ENCODE peak calls at places on chromosomes 16 and 17, in five cellular contexts. D is mesendoderm, W is body of pancreas, V is DND-41, B is left ventricle myocardium inferior. A is an unnamed sample.

GRCh38 chr17:50459081-50459676 is 9.5 kb downstream of the CHAD start:
- DNase-seq in V (no peak), B (no peak), W (no peak), D (no peak), A (no peak)

GRCh38 chr16:48531011-48531962 is 78.7 kb downstream of the N4BP1 start:
- DNase-seq in D (no peak), B (peak), W (no peak), V (peak), A (no peak)

GRCh38 chr17:83078378-83079339 is 750 bp upstream of the METRNL start:
- DNase-seq in B (no peak), D (no peak), W (peak), V (no peak), A (no peak)

GRCh38 chr16:3992297-3993051 is 112.0 kb upstream of the CREBBP start:
- DNase-seq in W (no peak), B (no peak), V (no peak), D (no peak), A (no peak)

GRCh38 chr17:43881758-43882505 is 25.4 kb downstream of the MPP2 start:
- DNase-seq in B (no peak), W (no peak), D (no peak), V (no peak), A (no peak)

GRCh38 chr17:49442051-49442450 is 27.4 kb upstream of the PHB1 start:
- DNase-seq in B (no peak), V (no peak), W (no peak), D (no peak), A (no peak)

GRCh38 chr17:49787932-49788442 is 494 bp upstream of the KAT7 start:
- DNase-seq in B (no peak), W (no peak), D (no peak), V (peak), A (no peak)

GRCh38 chr17:72890711-72891110 is 201.8 kb downstream of the SLC39A11 start:
- DNase-seq in D (no peak), B (no peak), V (no peak), W (no peak), A (no peak)

GRCh38 chr16:57475711-57476339 is 10.5 kb downstream of the DOK4 start:
- DNase-seq in W (no peak), D (peak), B (no peak), V (peak), A (peak)

GRCh38 chr16:6558133-6558532 is 774.5 kb upstream of the RBFOX1 start:
- DNase-seq in B (no peak), D (peak), W (no peak), V (no peak), A (no peak)

GRCh38 chr16:27374794-27375499 is 27.0 kb upstream of the IL21R start:
- DNase-seq in D (peak), V (peak), W (peak), B (peak), A (peak)

GRCh38 chr16:31223044-31223443 is 6.1 kb upstream of the PYDC1 start:
- DNase-seq in D (no peak), B (no peak), W (no peak), V (no peak), A (no peak)

GRCh38 chr17:43211123-43211479 is 574 bp upstream of the TMEM106A start:
- DNase-seq in V (no peak), W (no peak), B (no peak), D (no peak), A (no peak)

GRCh38 chr17:32861979-32862378 is 14.9 kb downstream of the MYO1D start:
- DNase-seq in D (no peak), B (no peak), W (no peak), V (no peak), A (no peak)

GRCh38 chr16:85999778-86000177 is 100.8 kb downstream of the IRF8 start:
- DNase-seq in W (no peak), V (no peak), B (no peak), D (no peak), A (no peak)

GRCh38 chr17:29590261-29590978 is 972 bp upstream of the GIT1 start:
- DNase-seq in V (no peak), W (peak), B (no peak), D (no peak), A (no peak)

GRCh38 chr17:12719948-12720347 is 54.3 kb downstream of the MYOCD start:
- DNase-seq in B (no peak), V (no peak), D (no peak), W (no peak), A (no peak)

GRCh38 chr16:67641779-67642708 is 2.9 kb upstream of the CARMIL2 start:
- DNase-seq in V (no peak), B (peak), D (no peak), W (peak), A (no peak)

GRCh38 chr17:82943339-82943738 is 103.5 kb upstream of the ZNF750 start:
- DNase-seq in W (peak), D (no peak), B (peak), V (no peak), A (no peak)

GRCh38 chr16:49644143-49644460 is 211.8 kb downstream of the ZNF423 start:
- DNase-seq in W (no peak), B (no peak), D (peak), V (no peak), A (no peak)

GRCh38 chr16:995087-995486 is 13.5 kb downstream of the SOX8 start:
- DNase-seq in V (peak), D (peak), W (no peak), B (no peak), A (no peak)

GRCh38 chr17:58289869-58290268 is 9.1 kb upstream of the MPO start:
- DNase-seq in W (no peak), B (no peak), V (no peak), D (no peak), A (no peak)

GRCh38 chr17:30398328-30399041 is 19.8 kb downstream of the CPD start:
- DNase-seq in W (no peak), B (no peak), V (no peak), D (no peak), A (no peak)

GRCh38 chr17:27674335-27674734 is 43.3 kb downstream of the LGALS9 start:
- DNase-seq in D (no peak), B (no peak), W (no peak), V (no peak), A (no peak)

GRCh38 chr17:81044764-81045589 is 10.0 kb downstream of the BAIAP2 start:
- DNase-seq in V (no peak), B (peak), D (no peak), W (peak), A (no peak)

GRCh38 chr16:86993426-86994110 is 323.6 kb downstream of the C16orf95 start:
- DNase-seq in W (no peak), D (no peak), V (no peak), B (no peak), A (no peak)

GRCh38 chr16:71916397-71916920 is 21.1 kb downstream of the IST1 start:
- DNase-seq in D (no peak), W (no peak), B (no peak), V (no peak), A (no peak)

GRCh38 chr17:68705331-68706166 is 104.4 kb upstream of the FAM20A start:
- DNase-seq in W (no peak), D (no peak), V (no peak), B (no peak), A (no peak)

GRCh38 chr16:72969812-72970211 is 78.1 kb downstream of the ZFHX3 start:
- DNase-seq in V (no peak), B (no peak), D (no peak), W (no peak), A (no peak)

DNA sequence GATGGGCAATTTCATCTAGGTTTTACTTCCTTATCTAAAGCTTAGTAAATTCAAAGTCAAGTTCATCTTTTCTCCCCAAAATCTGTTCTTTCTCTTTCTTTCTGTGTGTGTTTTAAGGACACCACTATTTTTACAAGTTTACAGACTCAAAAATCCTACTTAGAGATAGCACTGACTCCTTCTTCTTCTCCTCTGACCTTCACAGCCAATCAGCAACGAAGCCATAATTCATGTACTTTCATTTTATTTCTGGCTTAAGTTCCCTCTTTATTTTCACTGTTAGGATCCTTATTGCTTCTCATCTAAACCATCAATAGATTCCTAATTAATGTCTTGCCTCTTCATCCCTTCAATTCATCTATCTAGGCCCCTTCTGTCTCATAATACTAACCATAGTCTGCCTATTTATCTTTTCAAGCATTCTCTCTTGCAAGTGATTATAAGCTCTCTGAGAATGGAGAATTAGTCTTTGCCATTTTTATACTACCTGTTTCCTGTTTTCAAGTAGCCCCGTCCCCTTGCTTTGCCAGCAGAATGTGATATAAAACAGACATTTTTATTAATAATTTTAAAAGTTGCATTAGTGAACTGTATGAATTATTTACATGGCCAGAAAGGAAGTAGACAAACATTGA is 27.0 kb downstream of the CDC27 start:
- DNase-seq in B (no peak), V (no peak), W (no peak), D (no peak), A (no peak)
- H3K27ac ChIP-seq in B (peak), V (no peak), W (no peak), D (no peak), A (no peak)

GRCh38 chr17:21361020-21361809 is 14.9 kb upstream of the KCNJ12 start:
- DNase-seq in W (no peak), D (peak), V (no peak), B (no peak), A (no peak)

GRCh38 chr17:21362331-21362931 is 13.7 kb upstream of the KCNJ12 start:
- DNase-seq in B (no peak), W (no peak), D (no peak), V (no peak), A (no peak)

GRCh38 chr17:21368545-21369246 is 7.5 kb upstream of the KCNJ12 start:
- DNase-seq in D (no peak), W (no peak), B (no peak), V (peak), A (no peak)

GRCh38 chr17:21363776-21364642 is 12.1 kb upstream of the KCNJ12 start:
- DNase-seq in V (no peak), W (no peak), B (no peak), D (no peak), A (no peak)

DNA sequence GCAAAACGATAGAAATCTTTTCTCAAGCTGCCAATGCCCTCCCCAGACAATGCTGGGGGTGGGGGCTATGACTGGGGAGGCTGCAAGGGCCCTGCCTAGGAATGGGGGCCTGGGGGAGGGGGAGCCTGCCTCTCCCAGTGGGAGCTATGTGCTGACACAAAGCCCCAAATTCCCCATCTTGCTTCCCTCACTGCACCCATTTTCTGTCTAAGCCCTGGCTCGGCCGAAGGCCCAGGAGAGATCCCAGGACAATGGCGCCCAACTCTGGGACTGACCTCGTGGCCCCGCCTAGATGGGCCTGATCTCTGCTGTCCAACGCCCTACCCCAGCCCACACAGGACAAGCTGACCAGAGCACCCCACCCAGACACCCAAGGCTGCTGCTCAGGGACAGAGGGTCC is 11.1 kb upstream of the KCNJ12 start:
- DNase-seq in V (no peak), W (no peak), B (no peak), D (no peak), A (no peak)
- H3K4me3 ChIP-seq in V (no peak), W (no peak), B (no peak), D (no peak), A (no peak)

GRCh38 chr16:84884311-84885023 is 64.7 kb downstream of the CRISPLD2 start:
- DNase-seq in B (peak), V (no peak), D (peak), W (peak), A (no peak)

GRCh38 chr16:84878770-84879169 is 59.0 kb downstream of the CRISPLD2 start:
- DNase-seq in D (no peak), V (no peak), B (no peak), W (no peak), A (no peak)

GRCh38 chr16:84879569-84880487 is 60.0 kb downstream of the CRISPLD2 start:
- DNase-seq in W (no peak), B (peak), D (peak), V (no peak), A (no peak)

GRCh38 chr16:84883301-84883700 is 63.5 kb downstream of the CRISPLD2 start:
- DNase-seq in V (no peak), W (peak), B (peak), D (peak), A (no peak)

GRCh38 chr16:84881702-84882521 is 62.1 kb downstream of the CRISPLD2 start:
- DNase-seq in D (peak), V (no peak), B (no peak), W (no peak), A (no peak)
- H3K27ac ChIP-seq in D (no peak), V (no peak), B (peak), W (no peak), A (no peak)

GRCh38 chr17:36941265-36942021 is 4.2 kb downstream of the LHX1 start:
- DNase-seq in D (no peak), W (no peak), B (no peak), V (no peak), A (no peak)
- H3K4me3 ChIP-seq in D (peak), W (no peak), B (peak), V (no peak), A (no peak)

GRCh38 chr16:89393731-89394406 is 96.5 kb downstream of the ANKRD11 start:
- DNase-seq in W (peak), D (no peak), V (no peak), B (peak), A (no peak)

GRCh38 chr16:89397331-89397861 is 93.0 kb downstream of the ANKRD11 start:
- DNase-seq in D (no peak), V (no peak), B (no peak), W (no peak), A (no peak)

GRCh38 chr16:89396156-89396555 is 94.2 kb downstream of the ANKRD11 start:
- DNase-seq in B (no peak), D (no peak), W (no peak), V (no peak), A (no peak)

GRCh38 chr16:89392881-89393730 is 97.3 kb downstream of the ANKRD11 start:
- DNase-seq in V (no peak), W (no peak), B (no peak), D (peak), A (no peak)

GRCh38 chr16:89395150-89396142 is 94.9 kb downstream of the ANKRD11 start:
- DNase-seq in V (no peak), B (peak), W (peak), D (no peak), A (no peak)
- H3K27ac ChIP-seq in V (no peak), B (peak), W (peak), D (no peak), A (no peak)

DNA sequence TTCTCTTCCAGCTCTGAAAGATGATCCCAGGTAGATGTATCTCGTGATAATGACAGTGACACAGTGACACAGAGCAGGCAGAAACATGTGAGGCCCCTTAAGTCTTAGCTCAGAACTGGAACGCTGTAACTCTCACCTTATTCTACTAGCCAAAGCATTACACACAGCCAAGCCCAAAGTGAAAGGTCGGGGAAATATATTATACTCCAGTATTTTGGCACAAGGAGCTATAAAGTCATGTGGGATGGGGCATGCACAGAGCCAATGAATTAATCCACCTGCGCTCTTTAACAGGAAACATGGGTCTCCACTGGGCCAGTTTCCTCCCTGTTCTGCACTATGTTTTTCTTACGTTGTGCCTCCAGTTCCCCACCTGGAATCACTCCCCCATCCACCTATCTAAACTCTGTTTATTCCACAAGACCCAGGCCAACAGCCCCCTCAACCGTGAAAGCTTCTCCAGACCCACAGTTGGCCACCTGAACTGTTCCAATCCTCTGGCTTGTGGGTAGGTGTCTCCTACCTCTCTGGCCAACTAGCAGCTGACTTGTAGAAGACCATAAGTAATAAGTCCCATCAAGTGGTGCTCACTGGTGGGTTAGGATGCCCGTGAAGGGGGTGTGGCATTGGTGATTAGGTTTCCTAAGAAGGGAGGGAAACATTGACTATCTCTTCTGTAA is 286.9 kb downstream of the NPIPA8 start:
- DNase-seq in V (no peak), D (no peak), B (no peak), W (no peak), A (no peak)
- H3K4me3 ChIP-seq in V (no peak), D (no peak), B (no peak), W (no peak), A (no peak)

GRCh38 chr17:15967706-15968399 is 22.9 kb downstream of the ADORA2B start:
- DNase-seq in W (no peak), V (no peak), D (no peak), B (no peak), A (no peak)

GRCh38 chr17:15965510-15965909 is 20.6 kb downstream of the ADORA2B start:
- DNase-seq in B (no peak), W (no peak), D (no peak), V (peak), A (no peak)

GRCh38 chr17:15966183-15966878 is 21.4 kb downstream of the ADORA2B start:
- DNase-seq in B (no peak), V (no peak), W (peak), D (peak), A (no peak)

GRCh38 chr17:15966879-15967248 is 21.9 kb downstream of the ADORA2B start:
- DNase-seq in V (peak), D (peak), B (no peak), W (no peak), A (no peak)

DNA sequence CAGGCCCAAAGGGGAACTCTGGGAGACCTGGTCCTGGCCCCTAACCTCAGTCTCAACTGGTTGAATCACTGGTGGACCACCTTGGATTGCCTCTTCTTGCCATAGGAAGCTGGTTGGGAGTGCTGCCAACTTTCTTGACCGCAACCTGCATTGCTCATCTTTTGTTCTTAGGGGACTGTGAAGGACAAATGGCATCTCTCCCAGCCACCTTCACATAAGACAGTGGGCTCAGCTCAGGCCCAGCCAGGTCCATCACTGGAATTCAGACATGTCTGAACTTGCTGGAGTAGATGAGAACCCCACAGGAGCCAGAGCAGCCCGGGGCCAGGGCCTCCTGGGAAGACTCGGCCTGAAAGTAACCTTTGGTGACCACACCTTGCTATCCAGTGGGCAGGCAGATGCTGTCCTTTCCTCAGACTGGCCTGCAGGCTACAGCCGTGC is 18.8 kb downstream of the ADORA2B start:
- DNase-seq in V (no peak), D (no peak), B (no peak), W (no peak), A (no peak)
- H3K27ac ChIP-seq in V (no peak), D (no peak), B (no peak), W (no peak), A (no peak)